ENCODE peak calls at places on chromosomes 13 and 19, in four cellular contexts. K is mammary epithelial cell, Q is heart right ventricle, P is uterus. J is an unnamed sample.
A peak's percentile ranks its signal among the peaks of the same experiment; 100 is the strongest.

GRCh38 chr13:35882722-35883497 is 248.3 kb downstream of the DCLK1 start:
- DNase-seq in P (no peak), Q (no peak), K (no peak), J (no peak)

GRCh38 chr13:22141636-22142035 is 470.8 kb downstream of the FGF9 start:
- DNase-seq in Q (no peak), K (no peak), P (no peak), J (no peak)

GRCh38 chr13:31631071-31631470 is 108.3 kb upstream of the RXFP2 start:
- DNase-seq in K (no peak), Q (no peak), P (no peak), J (no peak)

GRCh38 chr19:54165222-54165621 is 5.7 kb upstream of the LENG1 start:
- DNase-seq in Q (no peak), K (no peak), P (no peak), J (no peak)

GRCh38 chr13:59038824-59039223 is 1124.9 kb downstream of the DIAPH3 start:
- DNase-seq in P (no peak), K (no peak), Q (no peak), J (peak; percentile 1)

GRCh38 chr19:54204767-54205468 is 4.3 kb downstream of the RPS9 start:
- DNase-seq in K (no peak), P (no peak), Q (no peak), J (no peak)

GRCh38 chr19:3404324-3405260 is 38.2 kb downstream of the NFIC start:
- DNase-seq in K (no peak), P (peak; percentile 91), Q (peak; percentile 93), J (no peak)

GRCh38 chr13:51906581-51906980 is 44.8 kb downstream of the CCDC70 start:
- DNase-seq in P (no peak), Q (no peak), K (no peak), J (no peak)

GRCh38 chr19:12779162-12779993 is 4.0 kb upstream of the HOOK2 start:
- DNase-seq in P (peak; percentile 75), Q (peak; percentile 77), K (peak; percentile 32), J (no peak)

GRCh38 chr13:99985243-99985874 is 3.8 kb downstream of the ZIC2 start:
- DNase-seq in P (no peak), Q (no peak), K (no peak), J (no peak)

GRCh38 chr19:5046339-5047039 is 77.6 kb downstream of the KDM4B start:
- DNase-seq in P (no peak), Q (no peak), K (peak; percentile 17), J (no peak)

GRCh38 chr19:6501740-6502648 is at the start of gene TUBB4A:
- DNase-seq in P (no peak), K (no peak), Q (peak; percentile 11), J (no peak)

GRCh38 chr13:101930331-101930730 is 471.5 kb downstream of the FGF14 start:
- DNase-seq in Q (no peak), P (no peak), K (no peak), J (no peak)

GRCh38 chr13:30119476-30119875 is 187.9 kb downstream of the KATNAL1 start:
- DNase-seq in P (peak; percentile 39), K (peak; percentile 84), Q (no peak), J (peak; percentile 80)

GRCh38 chr19:22595918-22596341 is 38.2 kb upstream of the ZNF492 start:
- DNase-seq in P (peak; percentile 72), Q (peak; percentile 62), K (no peak), J (no peak)

GRCh38 chr19:52507266-52507665 is 20.2 kb upstream of the ZNF808 start:
- DNase-seq in P (no peak), K (no peak), Q (no peak), J (no peak)

GRCh38 chr19:47110521-47111080 is 3.0 kb downstream of the ZC3H4 start:
- DNase-seq in P (no peak), K (peak; percentile 24), Q (no peak), J (no peak)

GRCh38 chr19:52138614-52139290 is 986 bp downstream of the ZNF616 start:
- DNase-seq in K (no peak), P (peak; percentile 16), Q (peak; percentile 9), J (no peak)

GRCh38 chr13:63184693-63185092 is 1769.0 kb upstream of the PCDH20 start:
- DNase-seq in K (no peak), P (no peak), Q (no peak), J (peak; percentile 62)

DNA sequence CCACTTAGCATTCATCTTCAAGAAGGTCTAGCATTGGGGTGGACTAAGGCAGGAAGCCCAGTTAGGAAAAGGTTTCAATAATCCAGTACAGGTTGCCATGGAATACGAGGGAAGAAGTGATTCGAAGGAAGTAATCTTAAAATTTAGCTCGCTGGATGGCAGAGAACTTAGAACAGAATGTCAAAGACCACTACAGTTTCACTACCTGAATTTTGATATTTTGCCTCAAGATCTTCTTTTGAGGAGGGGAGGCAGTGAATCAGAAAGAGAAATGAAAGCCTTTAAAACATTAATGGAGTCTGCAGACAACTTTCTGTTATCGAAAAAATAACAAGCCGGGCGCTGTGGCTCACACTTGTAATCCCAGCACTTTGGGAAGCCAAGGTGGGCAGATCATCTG is 7.0 kb upstream of the RAB8A start:
- DNase-seq in K (no peak), P (no peak), Q (no peak), J (no peak)
- H3K27ac ChIP-seq in K (no peak overlapping the region), P (no peak overlapping the region), Q (no peak overlapping the region), J (no peak overlapping the region)

GRCh38 chr19:1861599-1862031 is 1.8 kb downstream of the KLF16 start:
- DNase-seq in Q (no peak), P (no peak), K (no peak), J (no peak)

GRCh38 chr19:1863638-1864479 is 480 bp upstream of the KLF16 start:
- DNase-seq in Q (peak; percentile 90), P (peak; percentile 88), K (peak; percentile 91), J (peak; percentile 85)

GRCh38 chr19:1862068-1862423 is 1.3 kb downstream of the KLF16 start:
- DNase-seq in P (no peak), Q (no peak), K (no peak), J (no peak)

GRCh38 chr19:1863308-1863637 is at the start of gene KLF16:
- DNase-seq in P (no peak), Q (no peak), K (no peak), J (no peak)

GRCh38 chr19:1862424-1863307 is 713 bp downstream of the KLF16 start:
- DNase-seq in Q (no peak), P (no peak), K (no peak), J (no peak)
- H3K4me1 ChIP-seq in Q (peaks cover 46% of the 10 kb centered on the region), P (peaks cover 24% of the 10 kb centered on the region), K (peaks cover 45% of the 10 kb centered on the region), J (peaks cover 6% of the 10 kb centered on the region)

GRCh38 chr19:21468791-21469190 is 36.6 kb upstream of the ZNF429 start:
- DNase-seq in Q (no peak), K (no peak), P (no peak), J (no peak)

GRCh38 chr19:21472507-21472906 is 32.9 kb upstream of the ZNF429 start:
- DNase-seq in P (no peak), Q (no peak), K (no peak), J (no peak)

GRCh38 chr19:21474671-21475181 is 30.7 kb upstream of the ZNF429 start:
- DNase-seq in P (peak; percentile 78), Q (peak; percentile 80), K (peak; percentile 64), J (peak; percentile 55)
- H3K27ac ChIP-seq in P (no peak overlapping the region), Q (no peak overlapping the region), K (no peak overlapping the region), J (no peak overlapping the region)

GRCh38 chr19:42203700-42204099 is 13.8 kb downstream of the DEDD2 start:
- DNase-seq in Q (no peak), P (no peak), K (no peak), J (no peak)
- H3K4me1 ChIP-seq in Q (no peaks in the 10 kb centered on the region), P (no peaks in the 10 kb centered on the region), K (peaks cover 48% of the 10 kb centered on the region), J (peaks cover 28% of the 10 kb centered on the region)

DNA sequence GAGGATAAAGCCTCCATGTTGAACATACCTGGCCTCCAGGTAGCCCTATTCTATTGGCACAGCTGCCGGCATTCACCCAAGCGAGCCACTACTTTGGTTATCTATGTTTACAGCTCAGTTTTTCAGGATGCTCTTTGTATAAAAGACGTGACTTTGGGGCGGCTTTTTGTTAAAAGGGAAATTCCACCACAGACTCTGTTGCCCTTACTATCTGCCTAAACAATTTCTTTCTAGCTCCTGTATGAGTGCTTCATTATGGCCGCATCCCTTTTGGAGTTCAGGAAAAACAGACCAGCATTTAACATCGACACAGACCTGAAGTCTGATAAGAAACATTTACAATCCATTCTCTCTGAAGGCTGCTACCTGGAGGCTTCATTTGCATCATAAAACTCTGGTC is 9.1 kb upstream of the IGSF23 start:
- DNase-seq in P (no peak), Q (no peak), K (no peak), J (no peak)
- H3K27ac ChIP-seq in P (no peak overlapping the region), Q (no peak overlapping the region), K (no peak overlapping the region), J (no peak overlapping the region)

DNA sequence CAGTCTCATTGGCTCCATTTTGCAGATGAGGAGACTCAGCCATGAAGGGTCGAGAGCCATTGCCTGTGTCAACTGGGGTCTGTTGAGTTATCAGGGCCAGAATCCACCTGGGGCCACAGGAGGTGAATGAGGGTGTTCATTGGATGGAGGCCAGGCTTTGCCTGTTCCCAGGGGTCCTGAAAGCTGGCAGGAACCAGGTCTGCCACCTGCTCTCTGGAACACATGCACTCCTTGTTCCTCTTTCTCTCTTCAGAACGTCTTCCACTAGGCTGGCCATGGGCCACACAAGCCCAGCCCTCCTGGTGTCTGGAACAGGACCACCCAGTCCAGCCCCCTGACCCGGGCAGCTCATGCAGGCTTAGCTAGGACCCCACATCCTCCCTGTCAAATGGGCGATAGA is 21.1 kb downstream of the PPP1R37 start:
- DNase-seq in K (no peak), Q (no peak), P (no peak), J (no peak)
- H3K4me1 ChIP-seq in K (peaks cover 2% of the 10 kb centered on the region), Q (peaks cover 11% of the 10 kb centered on the region), P (no peaks in the 10 kb centered on the region), J (no peaks in the 10 kb centered on the region)